ENCODE peak calls at places on chromosomes 7 and 10, in six cellular contexts. O is effector memory CD4-positive, alpha-beta T cell; R is CD8-positive, alpha-beta T cell; M is suprapubic skin; F is brain microvascular endothelial cell; V is body of pancreas. I is an unnamed sample.

GRCh38 chr10:60186315-60187071 is 203.2 kb downstream of the ANK3 start:
- DNase-seq in O (no peak), R (no peak), M (no peak), F (no peak), V (peak; percentile 67), I (no peak)

GRCh38 chr10:127452568-127452967 is 96.5 kb upstream of the NPS start:
- DNase-seq in O (no peak), R (no peak), M (no peak), F (no peak), V (no peak), I (no peak)

GRCh38 chr7:129256221-129256620 is 31.4 kb downstream of the AHCYL2 start:
- DNase-seq in O (no peak), R (no peak), M (no peak), F (no peak), V (no peak), I (no peak)

GRCh38 chr10:110042181-110042580 is 34.4 kb downstream of the ADD3 start:
- DNase-seq in O (no peak), R (no peak), M (no peak), F (peak; percentile 69), V (no peak), I (no peak)

GRCh38 chr10:35271086-35271834 is 65.0 kb upstream of the CCNY start:
- DNase-seq in O (no peak), R (no peak), M (no peak), F (no peak), V (no peak), I (no peak)

GRCh38 chr7:46468753-46469356 is 547.8 kb upstream of the IGFBP3 start:
- DNase-seq in O (no peak), R (no peak), M (no peak), F (no peak), V (no peak), I (no peak)

GRCh38 chr10:91551856-91552255 is 81.0 kb downstream of the PPP1R3C start:
- DNase-seq in O (no peak), R (no peak), M (no peak), F (peak; percentile 65), V (peak; percentile 67), I (peak; percentile 57)

GRCh38 chr7:73602721-73603651 is 21.3 kb downstream of the MLXIPL start:
- DNase-seq in O (no peak), R (no peak), M (no peak), F (no peak), V (no peak), I (no peak)

GRCh38 chr7:136308230-136308629 is 331.1 kb upstream of the MTPN start:
- DNase-seq in O (no peak), R (no peak), M (no peak), F (no peak), V (no peak), I (no peak)

GRCh38 chr7:98687331-98687863 is 70.3 kb downstream of the NPTX2 start:
- DNase-seq in O (no peak), R (no peak), M (no peak), F (no peak), V (no peak), I (no peak)

GRCh38 chr10:73577788-73578187 is 13.4 kb downstream of the USP54 start:
- DNase-seq in O (no peak), R (no peak), M (no peak), F (no peak), V (peak; percentile 91), I (no peak)

GRCh38 chr7:123122951-123123350 is 76.8 kb downstream of the SLC13A1 start:
- DNase-seq in O (no peak), R (no peak), M (no peak), F (no peak), V (no peak), I (no peak)

GRCh38 chr10:43221419-43222293 is 45.2 kb downstream of the RASGEF1A start:
- DNase-seq in O (no peak), R (no peak), M (no peak), F (no peak), V (no peak), I (no peak)

GRCh38 chr10:50522908-50523307 is 100.8 kb downstream of the SGMS1 start:
- DNase-seq in O (no peak), R (peak; percentile 23), M (no peak), F (no peak), V (no peak), I (no peak)

GRCh38 chr10:115239761-115240160 is 146.6 kb downstream of the ATRNL1 start:
- DNase-seq in O (no peak), R (no peak), M (no peak), F (no peak), V (no peak), I (no peak)

GRCh38 chr7:78149787-78150186 is 351.2 kb downstream of the PHTF2 start:
- DNase-seq in O (no peak), R (no peak), M (no peak), F (peak; percentile 31), V (no peak), I (no peak)

GRCh38 chr7:111752022-111752582 is 189.8 kb upstream of the IMMP2L start:
- DNase-seq in O (peak; percentile 9), R (peak; percentile 44), M (no peak), F (no peak), V (peak; percentile 31), I (no peak)

GRCh38 chr10:67114945-67115344 is 189.1 kb downstream of the LRRTM3 start:
- DNase-seq in O (no peak), R (no peak), M (no peak), F (no peak), V (no peak), I (no peak)

GRCh38 chr7:150976529-150977381 is 1.4 kb downstream of the KCNH2 start:
- DNase-seq in O (no peak), R (no peak), M (no peak), F (no peak), V (peak; percentile 39), I (no peak)

GRCh38 chr10:46992794-46993552 is 81.7 kb downstream of the PTPN20 start:
- DNase-seq in O (no peak), R (no peak), M (no peak), F (peak; percentile 35), V (peak; percentile 24), I (no peak)

GRCh38 chr7:80087768-80088170 is 46.9 kb upstream of the GNAI1 start:
- DNase-seq in O (no peak), R (no peak), M (no peak), F (no peak), V (no peak), I (no peak)

GRCh38 chr7:90298145-90299038 is 22.7 kb downstream of the FAM237B start:
- DNase-seq in O (no peak), R (no peak), M (no peak), F (peak; percentile 65), V (peak; percentile 8), I (no peak)

GRCh38 chr10:104076743-104077160 is 8.9 kb downstream of the COL17A1 start:
- DNase-seq in O (no peak), R (no peak), M (no peak), F (peak; percentile 76), V (peak; percentile 42), I (no peak)

GRCh38 chr7:30841801-30842541 is 69.7 kb upstream of the AQP1 start:
- DNase-seq in O (no peak), R (no peak), M (peak; percentile 24), F (no peak), V (no peak), I (no peak)

GRCh38 chr7:120273476-120273975 is 551 bp downstream of the KCND2 start:
- DNase-seq in O (no peak), R (no peak), M (no peak), F (no peak), V (peak; percentile 22), I (no peak)

GRCh38 chr7:40301486-40302065 is 166.8 kb downstream of the SUGCT start:
- DNase-seq in O (no peak), R (no peak), M (no peak), F (peak; percentile 66), V (no peak), I (no peak)

DNA sequence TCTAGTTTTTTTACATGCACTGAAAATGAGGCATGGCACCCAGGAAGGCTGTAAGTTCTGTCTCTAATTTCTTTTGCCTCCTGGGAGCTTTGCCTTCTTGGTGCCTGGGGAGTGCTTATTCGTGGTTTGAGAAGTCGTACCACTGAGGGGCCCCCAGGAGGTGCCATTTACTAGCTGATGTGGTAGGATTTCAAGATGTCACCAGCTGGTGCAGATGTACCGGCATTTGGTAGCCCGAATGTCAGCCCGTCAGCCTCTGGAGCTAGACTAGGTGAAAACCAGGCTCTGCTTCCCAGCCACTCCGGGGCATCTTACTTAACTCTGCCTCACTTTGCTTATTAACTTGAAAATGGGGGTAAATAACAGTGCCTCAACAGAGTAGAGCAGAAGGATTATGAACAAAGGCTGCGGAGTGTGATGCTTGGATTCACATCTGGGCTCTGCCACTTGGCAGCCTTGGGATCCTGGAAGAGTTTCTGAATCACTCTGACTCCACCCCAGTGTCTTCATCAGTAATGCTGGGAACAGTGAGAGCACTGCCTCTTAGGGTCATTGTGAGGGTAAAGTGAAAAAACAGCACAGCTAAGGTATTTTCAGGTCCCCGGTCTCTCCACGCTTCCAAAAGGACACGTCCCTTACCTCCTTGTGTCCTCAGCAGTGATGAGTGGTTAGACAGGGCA is 31.4 kb upstream of the BTBD16 start:
- DNase-seq in O (no peak), R (no peak), M (no peak), F (peak; percentile 25), V (no peak), I (no peak)
- H3K36me3 ChIP-seq in O (no peaks in the 10 kb centered on the region), R (no peaks in the 10 kb centered on the region), M (peaks cover 74% of the 10 kb centered on the region), F (no peaks in the 10 kb centered on the region), V (no peaks in the 10 kb centered on the region), I (peaks cover 4% of the 10 kb centered on the region)

GRCh38 chr7:66043681-66044497 is 31.7 kb upstream of the ASL start:
- DNase-seq in O (no peak), R (peak; percentile 29), M (no peak), F (no peak), V (peak; percentile 77), I (no peak)
- H3K4me3 ChIP-seq in O (peak overlapping the region; percentile 48), R (peak overlapping the region; percentile 58), M (peak overlapping the region; percentile 58), F (peak overlapping the region; percentile 53), V (peak overlapping the region; percentile 48), I (peak overlapping the region; percentile 29)

GRCh38 chr10:28077889-28078288 is 79.0 kb upstream of the ODAD2 start:
- DNase-seq in O (no peak), R (no peak), M (no peak), F (peak; percentile 36), V (no peak), I (no peak)
- H3K27ac ChIP-seq in O (no peak overlapping the region), R (no peak overlapping the region), M (no peak overlapping the region), F (no peak overlapping the region), V (no peak overlapping the region), I (no peak overlapping the region)

GRCh38 chr10:96576277-96576980 is 10.4 kb downstream of the TM9SF3 start:
- DNase-seq in O (no peak), R (no peak), M (no peak), F (no peak), V (no peak), I (no peak)

GRCh38 chr10:96578633-96579032 is 8.2 kb downstream of the TM9SF3 start:
- DNase-seq in O (no peak), R (no peak), M (no peak), F (no peak), V (peak; percentile 42), I (no peak)

GRCh38 chr10:96578022-96578421 is 8.8 kb downstream of the TM9SF3 start:
- DNase-seq in O (no peak), R (no peak), M (no peak), F (no peak), V (no peak), I (no peak)

GRCh38 chr10:96579133-96579532 is 7.7 kb downstream of the TM9SF3 start:
- DNase-seq in O (no peak), R (no peak), M (no peak), F (no peak), V (no peak), I (no peak)

GRCh38 chr10:96577037-96577436 is 9.8 kb downstream of the TM9SF3 start:
- DNase-seq in O (no peak), R (no peak), M (no peak), F (no peak), V (peak; percentile 58), I (no peak)
- H3K36me3 ChIP-seq in O (peaks cover 4% of the 10 kb centered on the region), R (no peaks in the 10 kb centered on the region), M (no peaks in the 10 kb centered on the region), F (no peaks in the 10 kb centered on the region), V (no peaks in the 10 kb centered on the region), I (no peaks in the 10 kb centered on the region)

GRCh38 chr7:95550546-95550945 is 45.8 kb downstream of the PDK4 start:
- DNase-seq in O (no peak), R (no peak), M (no peak), F (no peak), V (peak; percentile 28), I (no peak)
- H3K4me3 ChIP-seq in O (no peak overlapping the region), R (no peak overlapping the region), M (peak overlapping the region; percentile 26), F (no peak overlapping the region), V (no peak overlapping the region), I (no peak overlapping the region)

I was measured in iPS DF 6.9.